ENCODE peak calls at places on chromosomes 6 and 20, in seven cellular contexts. One of them, this sample, is unnamed.

GRCh38 chr20:44117296-44118184 is 69.4 kb downstream of the JPH2 start:
- DNase-seq in kidney epithelial cell: no peak
- DNase-seq in nephron progenitor cell: no peak
- DNase-seq in lower lobe of right lung: no peak
- DNase-seq in OCI-LY7: no peak
- DNase-seq in MM.1S: no peak
- DNase-seq in H9: no peak
- DNase-seq in this sample: no peak

GRCh38 chr20:24470782-24471582 is 1.6 kb downstream of the SYNDIG1 start:
- DNase-seq in lower lobe of right lung: no peak
- DNase-seq in kidney epithelial cell: no peak
- DNase-seq in nephron progenitor cell: peak
- DNase-seq in H9: peak
- DNase-seq in MM.1S: peak
- DNase-seq in OCI-LY7: no peak
- DNase-seq in this sample: peak

GRCh38 chr6:43707767-43708166 is 20.2 kb upstream of the MRPS18A start:
- DNase-seq in MM.1S: no peak
- DNase-seq in OCI-LY7: no peak
- DNase-seq in nephron progenitor cell: no peak
- DNase-seq in H9: no peak
- DNase-seq in lower lobe of right lung: no peak
- DNase-seq in kidney epithelial cell: no peak
- DNase-seq in this sample: no peak

GRCh38 chr6:89693207-89693606 is 54.7 kb upstream of the LYRM2 start:
- DNase-seq in OCI-LY7: no peak
- DNase-seq in MM.1S: no peak
- DNase-seq in kidney epithelial cell: no peak
- DNase-seq in H9: no peak
- DNase-seq in lower lobe of right lung: no peak
- DNase-seq in nephron progenitor cell: no peak
- DNase-seq in this sample: no peak

GRCh38 chr6:84422380-84422968 is 195.0 kb upstream of the CEP162 start:
- DNase-seq in lower lobe of right lung: peak
- DNase-seq in OCI-LY7: no peak
- DNase-seq in H9: peak
- DNase-seq in kidney epithelial cell: peak
- DNase-seq in nephron progenitor cell: peak
- DNase-seq in MM.1S: no peak
- DNase-seq in this sample: no peak

GRCh38 chr20:59817406-59817805 is 116.0 kb downstream of the SYCP2 start:
- DNase-seq in MM.1S: no peak
- DNase-seq in OCI-LY7: no peak
- DNase-seq in H9: peak
- DNase-seq in lower lobe of right lung: no peak
- DNase-seq in nephron progenitor cell: no peak
- DNase-seq in kidney epithelial cell: no peak
- DNase-seq in this sample: no peak

GRCh38 chr6:81304486-81304885 is 448.0 kb downstream of the TENT5A start:
- DNase-seq in lower lobe of right lung: no peak
- DNase-seq in nephron progenitor cell: no peak
- DNase-seq in H9: no peak
- DNase-seq in MM.1S: no peak
- DNase-seq in kidney epithelial cell: no peak
- DNase-seq in OCI-LY7: no peak
- DNase-seq in this sample: no peak

GRCh38 chr6:10465633-10466499 is 51.0 kb upstream of the TFAP2A start:
- DNase-seq in nephron progenitor cell: peak
- DNase-seq in kidney epithelial cell: no peak
- DNase-seq in H9: peak
- DNase-seq in OCI-LY7: peak
- DNase-seq in MM.1S: peak
- DNase-seq in lower lobe of right lung: no peak
- DNase-seq in this sample: no peak

GRCh38 chr6:112203577-112204349 is 50.6 kb downstream of the LAMA4 start:
- DNase-seq in nephron progenitor cell: no peak
- DNase-seq in H9: no peak
- DNase-seq in lower lobe of right lung: no peak
- DNase-seq in OCI-LY7: no peak
- DNase-seq in kidney epithelial cell: peak
- DNase-seq in MM.1S: peak
- DNase-seq in this sample: no peak

GRCh38 chr20:9311132-9311531 is 203.3 kb upstream of the LAMP5 start:
- DNase-seq in kidney epithelial cell: no peak
- DNase-seq in H9: no peak
- DNase-seq in lower lobe of right lung: no peak
- DNase-seq in MM.1S: no peak
- DNase-seq in nephron progenitor cell: no peak
- DNase-seq in OCI-LY7: no peak
- DNase-seq in this sample: no peak

GRCh38 chr20:40416274-40416673 is 272.8 kb downstream of the MAFB start:
- DNase-seq in MM.1S: no peak
- DNase-seq in OCI-LY7: no peak
- DNase-seq in lower lobe of right lung: no peak
- DNase-seq in H9: no peak
- DNase-seq in nephron progenitor cell: no peak
- DNase-seq in kidney epithelial cell: no peak
- DNase-seq in this sample: no peak

GRCh38 chr6:121435444-121436069 is at the start of gene GJA1:
- DNase-seq in OCI-LY7: no peak
- DNase-seq in MM.1S: peak
- DNase-seq in kidney epithelial cell: peak
- DNase-seq in H9: peak
- DNase-seq in nephron progenitor cell: peak
- DNase-seq in lower lobe of right lung: no peak
- DNase-seq in this sample: no peak

GRCh38 chr6:108250240-108250866 is 10.5 kb downstream of the SNX3 start:
- DNase-seq in lower lobe of right lung: no peak
- DNase-seq in H9: peak
- DNase-seq in MM.1S: peak
- DNase-seq in OCI-LY7: peak
- DNase-seq in kidney epithelial cell: no peak
- DNase-seq in nephron progenitor cell: no peak
- DNase-seq in this sample: no peak

GRCh38 chr6:34225551-34225950 is 11.1 kb upstream of the HMGA1 start:
- DNase-seq in nephron progenitor cell: no peak
- DNase-seq in OCI-LY7: no peak
- DNase-seq in lower lobe of right lung: no peak
- DNase-seq in kidney epithelial cell: no peak
- DNase-seq in H9: no peak
- DNase-seq in MM.1S: no peak
- DNase-seq in this sample: no peak

GRCh38 chr6:142845143-142845571 is 99.8 kb downstream of the HIVEP2 start:
- DNase-seq in kidney epithelial cell: no peak
- DNase-seq in MM.1S: peak
- DNase-seq in OCI-LY7: no peak
- DNase-seq in nephron progenitor cell: no peak
- DNase-seq in lower lobe of right lung: no peak
- DNase-seq in H9: no peak
- DNase-seq in this sample: no peak

GRCh38 chr6:156449128-156449527 is 328.1 kb upstream of the ARID1B start:
- DNase-seq in OCI-LY7: no peak
- DNase-seq in MM.1S: no peak
- DNase-seq in nephron progenitor cell: no peak
- DNase-seq in lower lobe of right lung: no peak
- DNase-seq in H9: no peak
- DNase-seq in kidney epithelial cell: no peak
- DNase-seq in this sample: no peak

GRCh38 chr20:10605547-10606195 is 68.1 kb downstream of the JAG1 start:
- DNase-seq in MM.1S: no peak
- DNase-seq in H9: no peak
- DNase-seq in OCI-LY7: no peak
- DNase-seq in kidney epithelial cell: no peak
- DNase-seq in lower lobe of right lung: no peak
- DNase-seq in nephron progenitor cell: no peak
- DNase-seq in this sample: no peak

GRCh38 chr6:26196846-26197683 is 109.8 kb downstream of the HFE start:
- DNase-seq in lower lobe of right lung: peak
- DNase-seq in nephron progenitor cell: peak
- DNase-seq in OCI-LY7: peak
- DNase-seq in MM.1S: peak
- DNase-seq in kidney epithelial cell: no peak
- DNase-seq in H9: peak
- DNase-seq in this sample: peak

GRCh38 chr6:166592818-166593217 is 6.3 kb upstream of the RAMACL start:
- DNase-seq in kidney epithelial cell: peak
- DNase-seq in lower lobe of right lung: no peak
- DNase-seq in nephron progenitor cell: no peak
- DNase-seq in H9: no peak
- DNase-seq in OCI-LY7: no peak
- DNase-seq in MM.1S: no peak
- DNase-seq in this sample: no peak

GRCh38 chr6:91097316-91097878 is 510.5 kb upstream of the MAP3K7 start:
- DNase-seq in MM.1S: no peak
- DNase-seq in OCI-LY7: no peak
- DNase-seq in nephron progenitor cell: no peak
- DNase-seq in kidney epithelial cell: no peak
- DNase-seq in H9: no peak
- DNase-seq in lower lobe of right lung: no peak
- DNase-seq in this sample: no peak

GRCh38 chr20:7571521-7572065 is 368.7 kb downstream of the HAO1 start:
- DNase-seq in OCI-LY7: no peak
- DNase-seq in kidney epithelial cell: no peak
- DNase-seq in MM.1S: no peak
- DNase-seq in H9: no peak
- DNase-seq in nephron progenitor cell: no peak
- DNase-seq in lower lobe of right lung: no peak
- DNase-seq in this sample: no peak

GRCh38 chr6:91486200-91486599 is 899.3 kb upstream of the MAP3K7 start:
- DNase-seq in nephron progenitor cell: no peak
- DNase-seq in OCI-LY7: no peak
- DNase-seq in lower lobe of right lung: no peak
- DNase-seq in MM.1S: no peak
- DNase-seq in kidney epithelial cell: peak
- DNase-seq in H9: no peak
- DNase-seq in this sample: no peak

GRCh38 chr6:131519670-131520436 is 53.2 kb upstream of the ARG1 start:
- DNase-seq in kidney epithelial cell: peak
- DNase-seq in OCI-LY7: peak
- DNase-seq in H9: peak
- DNase-seq in nephron progenitor cell: peak
- DNase-seq in MM.1S: peak
- DNase-seq in lower lobe of right lung: no peak
- DNase-seq in this sample: no peak

GRCh38 chr6:4281341-4282293 is 146.2 kb upstream of the ECI2 start:
- DNase-seq in H9: peak
- DNase-seq in MM.1S: peak
- DNase-seq in lower lobe of right lung: peak
- DNase-seq in kidney epithelial cell: peak
- DNase-seq in OCI-LY7: peak
- DNase-seq in nephron progenitor cell: peak
- DNase-seq in this sample: no peak
- TF ChIP-seq CTCF in H9: peak
- TF ChIP-seq CTCF in MM.1S: peak
- TF ChIP-seq CTCF in lower lobe of right lung: peak
- TF ChIP-seq CTCF in kidney epithelial cell: peak
- TF ChIP-seq CTCF in OCI-LY7: no peak
- TF ChIP-seq CTCF in nephron progenitor cell: peak
- TF ChIP-seq CTCF in this sample: no peak

GRCh38 chr6:125952764-125953501 is 3.6 kb upstream of the HINT3 start:
- DNase-seq in lower lobe of right lung: peak
- DNase-seq in nephron progenitor cell: peak
- DNase-seq in OCI-LY7: peak
- DNase-seq in H9: peak
- DNase-seq in MM.1S: peak
- DNase-seq in kidney epithelial cell: no peak
- DNase-seq in this sample: no peak
- TF ChIP-seq CTCF in lower lobe of right lung: no peak
- TF ChIP-seq CTCF in nephron progenitor cell: no peak
- TF ChIP-seq CTCF in OCI-LY7: peak
- TF ChIP-seq CTCF in H9: peak
- TF ChIP-seq CTCF in MM.1S: peak
- TF ChIP-seq CTCF in kidney epithelial cell: peak
- TF ChIP-seq CTCF in this sample: peak

DNA sequence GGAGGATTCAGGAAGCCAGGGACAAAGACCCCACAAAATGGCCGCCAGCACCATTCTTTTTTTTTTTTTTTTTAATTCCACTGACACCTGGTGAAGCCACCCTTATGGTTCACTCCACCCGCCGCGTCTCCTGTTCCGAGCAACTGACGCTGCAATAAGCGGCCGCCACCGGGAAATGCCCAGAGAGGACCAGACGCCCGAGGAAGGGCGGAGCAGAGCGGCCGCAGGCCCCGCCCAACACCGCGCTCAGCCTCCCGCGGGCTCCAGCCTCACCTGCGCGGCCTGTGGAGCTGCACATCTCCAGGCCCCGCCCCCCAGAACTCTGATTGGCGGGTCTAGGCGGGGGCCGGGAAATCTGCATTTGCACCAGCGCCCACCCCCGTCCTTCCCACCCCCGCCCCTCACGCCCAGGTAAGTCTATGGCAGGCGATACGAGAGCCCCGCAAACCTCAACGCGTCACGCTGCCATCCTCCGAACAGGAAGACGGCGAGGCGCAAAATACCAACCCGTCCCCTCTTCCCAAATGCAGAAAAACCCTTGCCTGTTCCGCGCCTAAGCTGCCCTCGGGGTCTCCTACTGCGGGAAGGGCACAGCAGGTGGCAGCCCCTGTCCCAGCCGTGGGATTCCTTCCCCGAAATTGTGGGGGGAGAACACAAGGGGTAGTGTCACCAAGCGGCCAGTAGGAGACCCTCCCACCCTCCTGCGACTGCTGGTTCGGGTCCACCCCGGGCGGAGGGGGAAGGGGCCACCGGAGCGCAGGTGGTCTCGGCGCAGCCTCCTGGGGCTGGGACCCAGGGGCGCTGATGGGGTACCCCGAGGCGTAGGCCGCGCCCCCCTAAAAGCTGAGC is 948 bp downstream of the ATP9A start:
- DNase-seq in nephron progenitor cell: peak
- DNase-seq in OCI-LY7: peak
- DNase-seq in MM.1S: peak
- DNase-seq in H9: peak
- DNase-seq in kidney epithelial cell: peak
- DNase-seq in lower lobe of right lung: peak
- DNase-seq in this sample: no peak
- TF ChIP-seq CTCF in nephron progenitor cell: peak
- TF ChIP-seq CTCF in OCI-LY7: peak
- TF ChIP-seq CTCF in MM.1S: peak
- TF ChIP-seq CTCF in H9: peak
- TF ChIP-seq CTCF in kidney epithelial cell: peak
- TF ChIP-seq CTCF in lower lobe of right lung: peak
- TF ChIP-seq CTCF in this sample: no peak

DNA sequence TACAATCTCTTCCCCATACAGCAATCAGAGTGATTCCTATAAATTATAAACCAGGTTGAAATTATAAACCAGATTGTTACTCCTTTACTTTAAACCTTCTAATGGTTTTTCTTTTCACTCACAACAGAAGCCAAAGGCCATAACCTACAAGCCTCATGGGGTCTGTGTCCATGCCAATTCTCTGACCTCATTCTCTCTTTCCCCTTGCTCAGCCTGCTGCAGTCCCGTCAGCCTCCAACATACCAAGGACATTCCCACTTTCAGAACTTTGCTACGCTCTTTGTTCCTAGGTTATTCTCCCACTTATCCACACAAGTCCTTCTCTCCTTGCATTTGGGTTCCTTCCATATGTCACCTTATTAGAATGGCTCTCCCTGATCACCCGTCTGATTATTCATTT is 277.9 kb upstream of the TCF21 start:
- DNase-seq in kidney epithelial cell: no peak
- DNase-seq in MM.1S: no peak
- DNase-seq in H9: no peak
- DNase-seq in OCI-LY7: no peak
- DNase-seq in nephron progenitor cell: no peak
- DNase-seq in lower lobe of right lung: no peak
- DNase-seq in this sample: no peak
- TF ChIP-seq CTCF in kidney epithelial cell: no peak
- TF ChIP-seq CTCF in MM.1S: no peak
- TF ChIP-seq CTCF in H9: no peak
- TF ChIP-seq CTCF in OCI-LY7: no peak
- TF ChIP-seq CTCF in nephron progenitor cell: no peak
- TF ChIP-seq CTCF in lower lobe of right lung: no peak
- TF ChIP-seq CTCF in this sample: no peak